ENCODE peak calls at places on chromosomes 11 and 22, in four cellular contexts. A, N, S and K are unnamed samples.

GRCh38 chr11:118634435-118635236 is 27.2 kb downstream of the PHLDB1 start:
- DNase-seq in A (no peak), N (peak), S (peak), K (peak)

GRCh38 chr11:118572914-118573550 is 823 bp downstream of the ARCN1 start:
- DNase-seq in A (no peak), N (no peak), S (no peak), K (no peak)

GRCh38 chr11:35293699-35294098 is 125.7 kb downstream of the SLC1A2 start:
- DNase-seq in A (no peak), N (no peak), S (no peak), K (no peak)

GRCh38 chr11:10117709-10118341 is 176.2 kb downstream of the SBF2 start:
- DNase-seq in A (no peak), N (no peak), S (no peak), K (no peak)

GRCh38 chr11:1690167-1691026 is 6.6 kb upstream of the KRTAP5-6 start:
- DNase-seq in A (no peak), N (no peak), S (no peak), K (no peak)

GRCh38 chr22:25878933-25879332 is 136.9 kb downstream of the MYO18B start:
- DNase-seq in A (no peak), N (no peak), S (no peak), K (no peak)

GRCh38 chr11:76524461-76524860 is 79.6 kb downstream of the EMSY start:
- DNase-seq in A (no peak), N (no peak), S (no peak), K (no peak)

GRCh38 chr11:128776088-128776433 is 82.2 kb downstream of the FLI1 start:
- DNase-seq in A (no peak), N (no peak), S (no peak), K (no peak)

GRCh38 chr11:33500865-33501479 is 199.7 kb downstream of the C11orf91 start:
- DNase-seq in A (no peak), N (peak), S (no peak), K (no peak)

GRCh38 chr11:27965559-27965958 is 142.4 kb downstream of the KIF18A start:
- DNase-seq in A (no peak), N (no peak), S (no peak), K (no peak)

GRCh38 chr11:46361283-46362145 is 14.3 kb downstream of the DGKZ start:
- DNase-seq in A (no peak), N (peak), S (peak), K (peak)

GRCh38 chr11:48034926-48035876 is 54.8 kb downstream of the PTPRJ start:
- DNase-seq in A (no peak), N (peak), S (peak), K (peak)

GRCh38 chr22:46070215-46070721 is 80.1 kb upstream of the PPARA start:
- DNase-seq in A (no peak), N (peak), S (peak), K (peak)

GRCh38 chr11:126606484-126606883 is 251.0 kb downstream of the ST3GAL4 start:
- DNase-seq in A (no peak), N (no peak), S (no peak), K (no peak)

GRCh38 chr22:44092636-44093220 is 68.6 kb downstream of the PARVB start:
- DNase-seq in A (no peak), N (no peak), S (peak), K (peak)

GRCh38 chr22:46614070-46614931 is 5.9 kb upstream of the GRAMD4 start:
- DNase-seq in A (no peak), N (no peak), S (no peak), K (no peak)

GRCh38 chr11:33942954-33943353 is 51.1 kb upstream of the LMO2 start:
- DNase-seq in A (no peak), N (peak), S (peak), K (peak)

GRCh38 chr11:17639091-17639490 is 80.3 kb upstream of the MYOD1 start:
- DNase-seq in A (no peak), N (no peak), S (no peak), K (no peak)

GRCh38 chr22:49659281-49659923 is 168.3 kb downstream of the BRD1 start:
- DNase-seq in A (no peak), N (no peak), S (peak), K (no peak)

GRCh38 chr22:26536056-26536761 is 23.9 kb upstream of the TFIP11 start:
- DNase-seq in A (no peak), N (no peak), S (no peak), K (no peak)

GRCh38 chr11:58513747-58514367 is 6.0 kb upstream of the OR5B21 start:
- DNase-seq in A (peak), N (peak), S (no peak), K (no peak)

GRCh38 chr22:17086750-17087149 is 1.9 kb downstream of the IL17RA start:
- DNase-seq in A (no peak), N (no peak), S (no peak), K (no peak)

GRCh38 chr11:97622795-97623194 is 1233.0 kb downstream of the JRKL start:
- DNase-seq in A (no peak), N (no peak), S (no peak), K (no peak)

GRCh38 chr11:118174006-118174567 is 2.4 kb downstream of the SCN2B start:
- DNase-seq in A (no peak), N (no peak), S (no peak), K (no peak)

GRCh38 chr11:8839306-8839956 is 71.6 kb upstream of the AKIP1 start:
- DNase-seq in A (no peak), N (no peak), S (no peak), K (no peak)

GRCh38 chr11:117903505-117904382 is 25.5 kb downstream of the TMPRSS13 start:
- DNase-seq in A (no peak), N (no peak), S (no peak), K (no peak)

GRCh38 chr11:94002226-94002625 is 18.9 kb upstream of the HEPHL1 start:
- DNase-seq in A (no peak), N (no peak), S (no peak), K (no peak)

GRCh38 chr22:29217827-29218757 is 12.4 kb downstream of the EMID1 start:
- DNase-seq in A (no peak), N (peak), S (peak), K (no peak)

GRCh38 chr11:119726150-119726553 is 2.8 kb downstream of the NECTIN1 start:
- DNase-seq in A (no peak), N (no peak), S (no peak), K (no peak)

GRCh38 chr11:114060402-114061052 is 1.0 kb downstream of the ZBTB16 start:
- DNase-seq in A (no peak), N (peak), S (peak), K (peak)

GRCh38 chr11:1820463-1821325 is 14.1 kb upstream of the SYT8 start:
- DNase-seq in A (no peak), N (no peak), S (no peak), K (no peak)

GRCh38 chr11:23680488-23681230 is 816.2 kb upstream of the LUZP2 start:
- DNase-seq in A (no peak), N (no peak), S (no peak), K (peak)

GRCh38 chr11:132942611-132943324 is 589.5 kb downstream of the OPCML start:
- DNase-seq in A (no peak), N (no peak), S (no peak), K (no peak)

GRCh38 chr11:995752-996420 is 40.6 kb downstream of the MUC6 start:
- DNase-seq in A (no peak), N (no peak), S (no peak), K (no peak)

GRCh38 chr22:36238348-36239149 is 778 bp downstream of the APOL2 start:
- DNase-seq in A (no peak), N (peak), S (peak), K (peak)

GRCh38 chr22:17199131-17199731 is 20.0 kb downstream of the ADA2 start:
- DNase-seq in A (no peak), N (peak), S (no peak), K (peak)

GRCh38 chr11:130449246-130449990 is 973 bp downstream of the ADAMTS15 start:
- DNase-seq in A (no peak), N (no peak), S (no peak), K (peak)

GRCh38 chr22:32446321-32446720 is 17.9 kb downstream of the BPIFC start:
- DNase-seq in A (no peak), N (no peak), S (no peak), K (no peak)

GRCh38 chr22:28920757-28921584 is 37.6 kb downstream of the ZNRF3 start:
- DNase-seq in A (no peak), N (no peak), S (no peak), K (no peak)

GRCh38 chr22:45120931-45121330 is 42.8 kb upstream of the NUP50 start:
- DNase-seq in A (no peak), N (no peak), S (no peak), K (no peak)

DNA sequence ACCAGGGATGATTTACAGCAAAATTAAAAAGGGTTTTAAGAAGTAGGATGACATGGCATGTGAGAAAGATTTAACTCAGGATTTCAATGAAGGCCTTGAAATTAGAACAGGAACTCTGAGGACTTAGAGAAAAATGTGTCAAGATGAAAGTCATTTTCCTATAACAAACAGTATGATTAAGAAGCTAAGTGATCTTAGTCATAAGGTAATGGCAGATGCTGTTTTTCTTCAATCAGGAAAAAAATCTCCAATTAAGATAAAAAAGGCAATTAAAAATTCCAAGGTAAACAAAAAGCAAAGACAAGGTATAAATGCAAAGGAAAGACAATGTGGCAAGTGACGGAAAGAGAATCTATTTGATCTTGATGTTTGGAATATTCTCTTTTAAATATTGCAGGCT is 73.5 kb downstream of the GAB2 start:
- DNase-seq in A (no peak), N (no peak), S (no peak), K (no peak)
- H3K27ac ChIP-seq in A (no peak), N (no peak), S (no peak), K (no peak)

DNA sequence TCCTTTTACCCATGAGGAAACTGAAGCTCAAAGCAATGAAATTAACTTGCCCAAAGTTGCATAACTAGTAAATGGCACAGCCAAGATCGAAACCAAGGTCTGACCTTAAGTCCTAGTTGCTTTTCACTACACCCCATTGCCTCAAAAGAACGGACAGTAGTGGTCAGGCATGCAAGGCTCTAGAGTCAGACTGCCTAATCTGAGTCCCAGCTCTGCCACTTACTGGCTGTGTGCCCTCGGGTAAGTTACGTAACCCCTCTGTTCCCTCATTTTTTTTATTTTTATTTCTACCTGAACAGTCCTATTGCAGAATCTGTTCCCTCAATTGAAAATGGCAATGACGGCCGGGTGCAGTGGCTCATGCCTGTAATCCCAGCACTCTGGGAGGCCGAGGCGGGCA is 9.6 kb downstream of the CYB561A3 start:
- DNase-seq in A (no peak), N (peak), S (no peak), K (no peak)
- H3K27ac ChIP-seq in A (no peak), N (peak), S (no peak), K (no peak)

GRCh38 chr11:121240650-121241299 is 51.8 kb upstream of the SC5D start:
- DNase-seq in A (no peak), N (no peak), S (no peak), K (peak)

GRCh38 chr11:121235057-121235456 is 57.5 kb upstream of the SC5D start:
- DNase-seq in A (no peak), N (no peak), S (no peak), K (no peak)

GRCh38 chr11:121241300-121242176 is 51.0 kb upstream of the SC5D start:
- DNase-seq in A (no peak), N (no peak), S (no peak), K (peak)

GRCh38 chr11:121236115-121237001 is 56.2 kb upstream of the SC5D start:
- DNase-seq in A (no peak), N (no peak), S (no peak), K (no peak)

DNA sequence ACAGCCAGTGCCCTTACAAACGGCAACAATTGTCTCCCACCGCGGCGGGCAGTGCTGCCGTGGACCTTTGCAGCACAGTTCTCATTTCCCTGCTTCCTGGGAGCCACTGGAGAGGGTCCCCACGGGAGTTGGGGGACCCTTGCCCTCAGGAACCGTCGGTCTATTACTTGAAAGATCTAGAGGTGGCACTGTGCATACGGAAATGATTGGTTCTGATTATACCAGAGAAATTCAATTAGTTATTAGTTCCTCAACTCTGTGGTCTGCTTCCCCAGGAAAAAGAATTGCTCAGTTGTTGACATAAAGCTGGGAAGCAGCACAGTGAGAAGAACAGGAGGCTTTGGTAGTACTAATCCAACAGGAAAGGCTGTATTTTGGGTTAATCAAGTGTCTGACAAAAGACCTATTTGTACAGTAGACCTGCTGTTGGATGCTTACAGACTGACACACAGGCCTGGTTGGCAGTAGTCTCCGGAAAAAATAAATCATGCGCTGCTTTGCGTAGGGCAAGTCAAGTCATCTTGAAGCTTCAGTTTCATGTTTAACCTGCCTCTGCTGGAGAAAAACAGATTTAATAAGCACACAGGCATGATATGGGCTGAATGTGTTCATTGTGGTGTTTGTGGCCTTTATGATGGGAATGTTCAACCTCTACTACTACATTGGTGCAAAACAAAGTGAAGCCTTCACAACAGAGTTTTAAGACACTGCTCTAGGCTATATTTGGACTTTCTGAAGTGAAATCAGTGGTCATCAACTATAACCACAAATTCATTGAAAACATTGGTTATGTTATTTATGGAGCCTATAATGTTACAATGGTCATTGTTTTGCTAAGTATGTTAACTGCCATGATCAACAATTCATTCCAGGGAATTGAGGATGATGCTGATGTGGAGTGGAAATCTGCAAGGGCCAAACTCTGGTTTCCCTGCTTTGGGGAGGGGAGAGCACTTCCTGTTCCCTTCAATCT is 54.6 kb upstream of the SC5D start:
- DNase-seq in A (no peak), N (peak), S (no peak), K (peak)
- H3K27ac ChIP-seq in A (no peak), N (no peak), S (no peak), K (no peak)

DNA sequence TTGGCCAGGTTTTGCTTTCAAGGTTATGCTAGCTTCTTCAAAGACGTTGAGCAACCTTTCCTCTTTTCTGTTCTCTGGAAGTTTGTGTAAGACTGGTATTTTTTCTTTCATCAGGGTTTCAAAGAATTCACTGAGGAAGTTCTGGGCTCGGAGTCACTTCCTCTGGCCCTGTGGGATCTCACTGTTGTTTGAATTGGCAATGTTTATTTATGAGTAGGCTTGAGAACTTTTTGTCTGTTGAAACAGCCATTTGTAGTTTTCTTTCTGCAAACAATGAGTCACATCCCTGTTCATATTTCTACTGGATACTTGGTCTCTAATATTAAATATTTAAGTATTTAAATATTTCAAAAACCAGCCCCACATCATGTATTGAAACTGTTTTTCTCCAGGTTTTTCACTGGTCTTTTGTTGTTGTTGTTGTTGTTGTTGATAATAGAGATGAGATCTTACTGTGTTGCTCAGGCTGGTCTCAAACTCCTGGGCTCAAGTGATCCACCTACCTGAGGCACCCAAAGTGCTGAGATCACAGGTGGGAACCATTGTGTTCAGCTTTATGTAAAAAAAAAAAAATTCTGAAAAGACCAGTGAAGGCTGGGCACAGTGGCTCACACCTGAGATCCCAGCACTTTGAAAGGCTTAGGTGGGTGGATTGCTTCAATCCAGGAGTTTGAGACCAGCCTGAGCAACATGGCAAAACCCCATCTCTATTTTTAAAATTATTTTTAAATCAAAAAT is 26.9 kb downstream of the SUSD2 start:
- DNase-seq in A (peak), N (peak), S (peak), K (peak)
- H3K27ac ChIP-seq in A (peak), N (peak), S (peak), K (peak)

GRCh38 chr11:95544095-95544795 is 245.3 kb downstream of the FAM76B start:
- DNase-seq in A (no peak), N (no peak), S (no peak), K (no peak)

GRCh38 chr11:95541715-95542114 is 247.9 kb downstream of the FAM76B start:
- DNase-seq in A (no peak), N (no peak), S (no peak), K (no peak)

GRCh38 chr11:95545116-95545875 is 244.3 kb downstream of the FAM76B start:
- DNase-seq in A (no peak), N (no peak), S (no peak), K (no peak)

GRCh38 chr11:95547186-95547585 is 242.4 kb downstream of the FAM76B start:
- DNase-seq in A (no peak), N (no peak), S (no peak), K (no peak)

GRCh38 chr11:95542868-95543551 is 246.6 kb downstream of the FAM76B start:
- DNase-seq in A (no peak), N (no peak), S (no peak), K (no peak)
- H3K27ac ChIP-seq in A (no peak), N (no peak), S (no peak), K (no peak)

GRCh38 chr22:39431216-39431801 is 25.5 kb upstream of the MGAT3 start:
- DNase-seq in A (no peak), N (no peak), S (peak), K (no peak)
- H3K27ac ChIP-seq in A (no peak), N (peak), S (peak), K (peak)

GRCh38 chr11:107076832-107077231 is 58.6 kb upstream of the GUCY1A2 start:
- DNase-seq in A (no peak), N (no peak), S (no peak), K (no peak)
- H3K27ac ChIP-seq in A (no peak), N (no peak), S (no peak), K (no peak)

GRCh38 chr22:41288245-41288946 is 2.4 kb upstream of the RANGAP1 start:
- DNase-seq in A (peak), N (peak), S (no peak), K (no peak)
- H3K27ac ChIP-seq in A (peak), N (peak), S (peak), K (peak)

DNA sequence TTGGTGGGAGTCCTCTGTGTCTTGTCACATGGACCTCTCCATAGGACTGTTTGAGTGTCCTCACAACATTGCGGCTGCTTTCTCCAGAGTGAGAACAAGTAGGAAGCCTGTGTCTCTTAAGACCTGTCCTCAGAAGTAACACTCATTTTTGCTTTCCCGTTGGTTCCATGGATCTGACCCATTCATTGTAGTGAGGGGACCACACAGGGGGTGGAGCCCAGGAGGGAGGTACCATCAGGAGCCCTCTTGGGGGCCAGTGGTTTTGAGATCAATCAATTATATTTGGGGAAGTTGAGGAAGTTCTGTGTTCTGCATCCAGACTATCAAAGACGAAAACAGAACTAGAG is 5.4 kb upstream of the ELFN2 start:
- DNase-seq in A (no peak), N (no peak), S (no peak), K (no peak)
- H3K27ac ChIP-seq in A (peak), N (no peak), S (no peak), K (no peak)